ENCODE peak calls at places on chromosome 17, in four cellular contexts. O is GM12878, P is K562, L is HepG2. C is an unnamed sample.

GRCh38 chr17:47301161-47301560 is 22.6 kb upstream of the EFCAB13 start:
- DNase-seq in L (no peak), O (no peak), P (no peak), C (no peak)

GRCh38 chr17:64992325-64992802 is 64.2 kb downstream of the GNA13 start:
- DNase-seq in L (peak), O (no peak), P (no peak), C (no peak)

GRCh38 chr17:17691468-17692263 is 10.4 kb downstream of the RAI1 start:
- DNase-seq in O (peak), L (no peak), P (no peak), C (no peak)

GRCh38 chr17:6671431-6671830 is 19.9 kb downstream of the C17orf100 start:
- DNase-seq in O (no peak), P (no peak), L (no peak), C (no peak)

GRCh38 chr17:40443196-40443987 is at the start of gene IGFBP4:
- DNase-seq in L (peak), P (peak), O (no peak), C (no peak)

GRCh38 chr17:68390888-68391545 is 66.3 kb downstream of the WIPI1 start:
- DNase-seq in O (no peak), P (no peak), L (no peak), C (no peak)

GRCh38 chr17:44219126-44219635 is 294 bp downstream of the UBTF start:
- DNase-seq in O (no peak), L (peak), P (no peak), C (peak)

GRCh38 chr17:48198950-48199541 is 91.5 kb downstream of the SNX11 start:
- DNase-seq in L (no peak), O (no peak), P (no peak), C (no peak)

GRCh38 chr17:7889166-7889584 is 586 bp downstream of the CHD3 start:
- DNase-seq in O (no peak), L (peak), P (peak), C (no peak)

GRCh38 chr17:16106161-16106891 is 106.7 kb downstream of the TTC19 start:
- DNase-seq in L (peak), P (peak), O (no peak), C (no peak)

GRCh38 chr17:79088997-79089328 is 14.3 kb downstream of the ENGASE start:
- DNase-seq in O (no peak), P (no peak), L (no peak), C (no peak)

GRCh38 chr17:372157-373152 is 19.8 kb upstream of the RPH3AL start:
- DNase-seq in P (no peak), L (no peak), O (no peak), C (no peak)

GRCh38 chr17:81479175-81479574 is 33.4 kb downstream of the ACTG1 start:
- DNase-seq in L (no peak), P (no peak), O (no peak), C (no peak)

GRCh38 chr17:27873211-27873610 is 20.0 kb downstream of the LYRM9 start:
- DNase-seq in L (no peak), P (no peak), O (no peak), C (no peak)

GRCh38 chr17:48483471-48484131 is 47.2 kb downstream of the HOXB1 start:
- DNase-seq in L (no peak), P (peak), O (no peak), C (no peak)

GRCh38 chr17:13909901-13910519 is 159.3 kb upstream of the COX10 start:
- DNase-seq in O (no peak), P (no peak), L (no peak), C (no peak)

GRCh38 chr17:47872019-47872650 is 21.2 kb upstream of the SP6 start:
- DNase-seq in O (no peak), P (no peak), L (no peak), C (no peak)

GRCh38 chr17:46979023-46979870 is at the start of gene RPRML:
- DNase-seq in L (no peak), P (peak), O (no peak), C (peak)

GRCh38 chr17:58304735-58305486 is 23.7 kb downstream of the TSPOAP1 start:
- DNase-seq in O (no peak), P (no peak), L (no peak), C (no peak)

GRCh38 chr17:73998246-73999220 is 204.9 kb upstream of the RPL38 start:
- DNase-seq in O (no peak), P (peak), L (peak), C (peak)

GRCh38 chr17:81396722-81397313 is 1.6 kb downstream of the BAHCC1 start:
- DNase-seq in L (no peak), O (no peak), P (no peak), C (peak)

GRCh38 chr17:49362723-49363117 is 670 bp upstream of the ZNF652 start:
- DNase-seq in L (no peak), P (no peak), O (no peak), C (no peak)

GRCh38 chr17:70661342-70662222 is 492.2 kb downstream of the KCNJ2 start:
- DNase-seq in O (no peak), P (no peak), L (no peak), C (no peak)

GRCh38 chr17:79009397-79010303 is at the start of gene CANT1:
- DNase-seq in O (peak), P (peak), L (peak), C (peak)

GRCh38 chr17:28473542-28473941 is at the start of gene SLC13A2:
- DNase-seq in L (no peak), O (no peak), P (no peak), C (no peak)

GRCh38 chr17:78920528-78920927 is 4.7 kb downstream of the TIMP2 start:
- DNase-seq in L (peak), P (no peak), O (no peak), C (no peak)

GRCh38 chr17:17749921-17750320 is 68.7 kb downstream of the RAI1 start:
- DNase-seq in P (peak), L (peak), O (peak), C (peak)

GRCh38 chr17:57993471-57994365 is 5.7 kb upstream of the VEZF1 start:
- DNase-seq in O (no peak), L (peak), P (no peak), C (no peak)

GRCh38 chr17:78316867-78317816 is 42.7 kb downstream of the SOCS3 start:
- DNase-seq in L (peak), O (peak), P (peak), C (peak)

GRCh38 chr17:75010683-75011406 is 1.6 kb upstream of the MRPL58 start:
- DNase-seq in L (peak), O (no peak), P (peak), C (no peak)

GRCh38 chr17:14307560-14308024 is 6.7 kb downstream of the HS3ST3B1 start:
- DNase-seq in P (peak), O (no peak), L (peak), C (no peak)

GRCh38 chr17:46071796-46072195 is 72.7 kb downstream of the STH start:
- DNase-seq in O (no peak), P (no peak), L (no peak), C (no peak)

GRCh38 chr17:71276071-71276470 is 844.7 kb upstream of the SOX9 start:
- DNase-seq in P (no peak), L (no peak), O (no peak), C (no peak)

DNA sequence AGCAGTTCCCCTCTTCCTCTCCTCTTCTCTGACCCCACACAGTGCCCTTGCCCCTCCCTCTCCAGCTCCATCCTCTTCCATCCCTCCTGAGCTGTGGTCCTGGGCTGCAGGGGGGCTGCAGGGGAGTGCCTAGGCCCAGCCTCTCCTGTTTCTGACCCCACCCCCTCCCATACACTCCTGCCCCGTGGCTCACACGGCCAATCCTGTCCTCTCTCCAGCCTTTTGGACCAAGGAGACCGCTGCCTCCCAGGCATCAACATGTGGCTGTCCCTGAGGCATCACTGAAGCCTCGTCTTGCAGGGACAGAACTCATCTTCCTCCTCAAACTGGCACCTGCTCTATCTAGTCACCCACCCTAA is 6.7 kb downstream of the CLUH start:
- DNase-seq in P (no peak), L (no peak), O (no peak), C (no peak)
- TF ChIP-seq CBX5 in P (no peak), L (no peak), O (no peak), C (no peak)

DNA sequence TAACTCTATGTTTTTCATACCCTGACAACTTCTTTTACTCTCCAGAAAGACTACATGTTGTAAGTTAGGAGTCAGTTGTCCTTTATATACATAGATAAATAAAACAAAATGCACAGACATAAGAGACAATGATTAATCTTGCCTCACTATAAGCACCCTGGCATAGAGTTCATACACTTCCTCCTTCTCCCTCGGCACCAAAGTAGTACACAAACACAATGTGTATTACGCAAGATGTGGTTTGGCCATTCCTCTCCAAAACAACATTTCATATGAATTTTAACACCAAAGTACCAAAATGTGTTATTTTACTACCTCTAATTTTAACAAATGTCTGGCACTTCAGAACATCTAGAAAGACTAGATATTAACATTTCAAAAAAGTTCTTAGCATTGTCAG is 17.2 kb upstream of the SLFN11 start:
- DNase-seq in P (no peak), O (no peak), L (no peak), C (no peak)
- TF ChIP-seq CBX5 in P (no peak), O (no peak), L (no peak), C (no peak)

DNA sequence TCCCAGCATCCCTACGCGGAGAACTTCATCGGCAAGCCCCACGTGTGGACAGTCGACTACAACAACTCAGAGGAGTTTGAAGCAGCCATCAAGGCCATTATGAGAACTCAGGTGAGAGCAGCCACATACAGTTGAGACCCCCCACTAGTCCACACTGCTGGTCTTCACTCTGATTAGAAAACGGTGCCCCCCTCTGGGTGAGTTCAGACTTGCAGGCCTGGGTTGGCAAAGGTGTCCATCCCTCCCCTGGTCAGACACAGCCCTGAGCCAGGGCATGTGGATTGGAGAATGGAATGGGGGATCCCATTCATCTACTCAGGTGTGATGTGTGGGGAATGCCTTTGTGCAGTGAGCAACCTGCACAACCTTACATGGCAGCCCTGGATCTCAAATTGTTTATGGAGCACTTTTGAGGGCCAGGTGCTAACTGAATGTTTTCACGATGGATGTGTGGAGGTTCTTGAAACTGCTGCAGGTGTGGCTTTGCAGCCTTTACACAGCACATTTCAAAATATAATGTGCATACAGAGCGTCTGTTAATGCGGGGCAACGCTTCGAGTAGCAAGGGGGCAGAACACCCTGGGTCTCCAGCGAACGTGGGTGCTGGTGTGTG is 72.6 kb downstream of the MGAT5B start:
- DNase-seq in P (no peak), O (no peak), L (peak), C (peak)
- TF ChIP-seq CBX5 in P (no peak), O (no peak), L (no peak), C (no peak)

GRCh38 chr17:31753011-31753410 is 106.0 kb downstream of the COPRS start:
- DNase-seq in L (peak), O (no peak), P (no peak), C (no peak)
- TF ChIP-seq CBX5 in L (no peak), O (no peak), P (no peak), C (no peak)

DNA sequence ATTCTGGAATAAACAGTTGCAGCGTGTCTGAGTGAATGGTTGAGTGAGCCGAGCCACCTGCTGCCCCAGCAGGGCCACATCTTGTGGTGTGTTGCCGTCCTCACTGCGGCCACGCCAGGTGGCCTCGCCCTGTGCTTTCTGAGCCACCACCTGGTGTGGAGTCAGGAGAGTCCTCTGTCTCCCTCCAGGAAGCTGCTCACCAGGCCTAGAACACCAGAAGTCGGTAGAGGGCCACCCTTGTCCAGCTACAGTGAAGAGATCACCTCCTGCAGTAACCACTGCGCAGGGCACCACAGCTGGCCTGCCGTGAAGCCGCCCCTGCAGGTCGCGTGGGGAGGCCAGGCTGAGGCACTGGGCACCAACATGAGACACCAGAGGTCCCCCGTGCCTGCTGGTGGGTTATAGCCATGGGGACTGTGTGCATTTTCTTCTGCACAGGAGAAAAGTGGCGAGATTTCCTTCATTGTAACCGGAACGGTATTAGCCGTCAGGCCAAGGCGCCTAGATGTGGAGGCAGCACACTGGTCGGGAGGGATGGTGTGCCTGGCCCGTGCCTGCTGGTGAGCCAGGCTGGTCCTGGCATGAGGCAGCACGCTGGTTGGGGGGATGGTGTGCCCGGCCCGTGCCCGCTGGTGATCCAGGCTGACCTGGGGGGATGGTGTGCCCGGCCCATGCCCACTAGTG is 28.9 kb upstream of the FOXK2 start:
- DNase-seq in P (no peak), O (no peak), L (no peak), C (no peak)
- TF ChIP-seq CBX5 in P (no peak), O (no peak), L (no peak), C (no peak)

C was measured in H1.